ENCODE peak calls at places on chromosomes 13 and 19, in ten cellular contexts. One of them, this sample, is unnamed.

GRCh38 chr19:49142866-49143335 is 12.3 kb downstream of the HRC start:
- DNase-seq in Panc1: no peak
- DNase-seq in heart left ventricle: peak; percentile 93
- DNase-seq in endothelial cell of umbilical vein: peak; percentile 92
- DNase-seq in A549: peak; percentile 93
- DNase-seq in fibroblast of pulmonary artery: peak; percentile 92
- DNase-seq in BJ: peak; percentile 56
- DNase-seq in tibial artery: peak; percentile 87
- DNase-seq in GM06990: peak; percentile 83
- DNase-seq in kidney epithelial cell: peak; percentile 76
- DNase-seq in this sample: peak; percentile 93

GRCh38 chr19:29098863-29099481 is 114.0 kb downstream of the UQCRFS1 start:
- DNase-seq in A549: peak; percentile 69
- DNase-seq in kidney epithelial cell: peak; percentile 79
- DNase-seq in heart left ventricle: peak; percentile 40
- DNase-seq in BJ: peak; percentile 70
- DNase-seq in GM06990: no peak
- DNase-seq in fibroblast of pulmonary artery: peak; percentile 64
- DNase-seq in Panc1: peak; percentile 15
- DNase-seq in tibial artery: peak; percentile 90
- DNase-seq in endothelial cell of umbilical vein: no peak
- DNase-seq in this sample: peak; percentile 4

GRCh38 chr19:7549749-7550148 is 14.2 kb downstream of the PNPLA6 start:
- DNase-seq in kidney epithelial cell: no peak
- DNase-seq in endothelial cell of umbilical vein: no peak
- DNase-seq in A549: no peak
- DNase-seq in BJ: no peak
- DNase-seq in fibroblast of pulmonary artery: no peak
- DNase-seq in heart left ventricle: no peak
- DNase-seq in GM06990: no peak
- DNase-seq in tibial artery: no peak
- DNase-seq in Panc1: no peak
- DNase-seq in this sample: no peak

GRCh38 chr13:110715395-110716234 is 2.1 kb downstream of the ING1 start:
- DNase-seq in Panc1: peak; percentile 91
- DNase-seq in GM06990: peak; percentile 98
- DNase-seq in endothelial cell of umbilical vein: peak; percentile 100
- DNase-seq in A549: peak; percentile 98
- DNase-seq in BJ: peak; percentile 99
- DNase-seq in kidney epithelial cell: peak; percentile 98
- DNase-seq in tibial artery: peak; percentile 99
- DNase-seq in heart left ventricle: peak; percentile 99
- DNase-seq in fibroblast of pulmonary artery: peak; percentile 100
- DNase-seq in this sample: peak; percentile 100

GRCh38 chr19:32268381-32268780 is 77.0 kb upstream of the ZNF507 start:
- DNase-seq in Panc1: no peak
- DNase-seq in A549: no peak
- DNase-seq in fibroblast of pulmonary artery: no peak
- DNase-seq in GM06990: no peak
- DNase-seq in endothelial cell of umbilical vein: no peak
- DNase-seq in tibial artery: no peak
- DNase-seq in BJ: no peak
- DNase-seq in heart left ventricle: no peak
- DNase-seq in kidney epithelial cell: no peak
- DNase-seq in this sample: no peak

GRCh38 chr13:37914781-37915391 is 45.3 kb upstream of the TRPC4 start:
- DNase-seq in GM06990: no peak
- DNase-seq in endothelial cell of umbilical vein: peak; percentile 4
- DNase-seq in fibroblast of pulmonary artery: peak; percentile 39
- DNase-seq in tibial artery: no peak
- DNase-seq in heart left ventricle: no peak
- DNase-seq in A549: no peak
- DNase-seq in BJ: no peak
- DNase-seq in Panc1: no peak
- DNase-seq in kidney epithelial cell: no peak
- DNase-seq in this sample: peak; percentile 37

GRCh38 chr19:17390665-17391370 is 3.2 kb downstream of the CCDC194 start:
- DNase-seq in BJ: peak; percentile 52
- DNase-seq in GM06990: peak; percentile 93
- DNase-seq in fibroblast of pulmonary artery: peak; percentile 92
- DNase-seq in A549: peak; percentile 91
- DNase-seq in heart left ventricle: peak; percentile 93
- DNase-seq in endothelial cell of umbilical vein: peak; percentile 95
- DNase-seq in kidney epithelial cell: peak; percentile 59
- DNase-seq in tibial artery: peak; percentile 90
- DNase-seq in Panc1: no peak
- DNase-seq in this sample: peak; percentile 91

GRCh38 chr13:107900775-107901174 is 314.6 kb downstream of the LIG4 start:
- DNase-seq in heart left ventricle: no peak
- DNase-seq in A549: no peak
- DNase-seq in GM06990: no peak
- DNase-seq in tibial artery: no peak
- DNase-seq in BJ: no peak
- DNase-seq in fibroblast of pulmonary artery: peak; percentile 50
- DNase-seq in kidney epithelial cell: no peak
- DNase-seq in endothelial cell of umbilical vein: peak; percentile 8
- DNase-seq in Panc1: no peak
- DNase-seq in this sample: peak; percentile 83

GRCh38 chr19:33819496-33819874 is 22.8 kb downstream of the KCTD15 start:
- DNase-seq in GM06990: no peak
- DNase-seq in endothelial cell of umbilical vein: no peak
- DNase-seq in heart left ventricle: no peak
- DNase-seq in BJ: no peak
- DNase-seq in kidney epithelial cell: no peak
- DNase-seq in fibroblast of pulmonary artery: no peak
- DNase-seq in A549: no peak
- DNase-seq in tibial artery: no peak
- DNase-seq in Panc1: no peak
- DNase-seq in this sample: no peak

GRCh38 chr19:53982611-53983010 is 8.8 kb upstream of the CACNG6 start:
- DNase-seq in A549: peak; percentile 79
- DNase-seq in fibroblast of pulmonary artery: peak; percentile 55
- DNase-seq in Panc1: no peak
- DNase-seq in tibial artery: peak; percentile 26
- DNase-seq in endothelial cell of umbilical vein: peak; percentile 25
- DNase-seq in GM06990: no peak
- DNase-seq in kidney epithelial cell: no peak
- DNase-seq in heart left ventricle: peak; percentile 64
- DNase-seq in BJ: no peak
- DNase-seq in this sample: no peak

GRCh38 chr13:21567714-21568113 is 36.3 kb downstream of the MICU2 start:
- DNase-seq in A549: no peak
- DNase-seq in GM06990: no peak
- DNase-seq in tibial artery: no peak
- DNase-seq in Panc1: no peak
- DNase-seq in heart left ventricle: no peak
- DNase-seq in fibroblast of pulmonary artery: peak; percentile 61
- DNase-seq in endothelial cell of umbilical vein: no peak
- DNase-seq in kidney epithelial cell: no peak
- DNase-seq in BJ: no peak
- DNase-seq in this sample: no peak

GRCh38 chr13:62684359-62684758 is 1268.7 kb upstream of the PCDH20 start:
- DNase-seq in GM06990: no peak
- DNase-seq in endothelial cell of umbilical vein: no peak
- DNase-seq in fibroblast of pulmonary artery: no peak
- DNase-seq in A549: no peak
- DNase-seq in BJ: no peak
- DNase-seq in tibial artery: no peak
- DNase-seq in kidney epithelial cell: no peak
- DNase-seq in heart left ventricle: no peak
- DNase-seq in Panc1: no peak
- DNase-seq in this sample: no peak

GRCh38 chr19:48568345-48568886 is 16.4 kb downstream of the SULT2B1 start:
- DNase-seq in A549: peak; percentile 98
- DNase-seq in Panc1: no peak
- DNase-seq in fibroblast of pulmonary artery: peak; percentile 87
- DNase-seq in heart left ventricle: peak; percentile 84
- DNase-seq in kidney epithelial cell: peak; percentile 79
- DNase-seq in BJ: peak; percentile 62
- DNase-seq in endothelial cell of umbilical vein: peak; percentile 83
- DNase-seq in GM06990: no peak
- DNase-seq in tibial artery: peak; percentile 91
- DNase-seq in this sample: peak; percentile 64

GRCh38 chr19:43711751-43712355 is 4.0 kb upstream of the IRGC start:
- DNase-seq in endothelial cell of umbilical vein: no peak
- DNase-seq in A549: peak; percentile 67
- DNase-seq in tibial artery: no peak
- DNase-seq in kidney epithelial cell: no peak
- DNase-seq in heart left ventricle: no peak
- DNase-seq in GM06990: no peak
- DNase-seq in fibroblast of pulmonary artery: no peak
- DNase-seq in BJ: no peak
- DNase-seq in Panc1: no peak
- DNase-seq in this sample: no peak

GRCh38 chr19:33362508-33363228 is 10.8 kb upstream of the CEBPG start:
- DNase-seq in GM06990: no peak
- DNase-seq in A549: no peak
- DNase-seq in fibroblast of pulmonary artery: no peak
- DNase-seq in heart left ventricle: no peak
- DNase-seq in Panc1: no peak
- DNase-seq in endothelial cell of umbilical vein: no peak
- DNase-seq in kidney epithelial cell: no peak
- DNase-seq in BJ: no peak
- DNase-seq in tibial artery: no peak
- DNase-seq in this sample: no peak

GRCh38 chr13:45518525-45519235 is 53.9 kb downstream of the COG3 start:
- DNase-seq in kidney epithelial cell: no peak
- DNase-seq in endothelial cell of umbilical vein: peak; percentile 42
- DNase-seq in GM06990: no peak
- DNase-seq in tibial artery: no peak
- DNase-seq in BJ: no peak
- DNase-seq in Panc1: no peak
- DNase-seq in A549: no peak
- DNase-seq in fibroblast of pulmonary artery: peak; percentile 57
- DNase-seq in heart left ventricle: no peak
- DNase-seq in this sample: peak; percentile 61

GRCh38 chr13:52743988-52744387 is 4.4 kb upstream of the CNMD start:
- DNase-seq in endothelial cell of umbilical vein: no peak
- DNase-seq in Panc1: no peak
- DNase-seq in BJ: no peak
- DNase-seq in heart left ventricle: no peak
- DNase-seq in GM06990: no peak
- DNase-seq in kidney epithelial cell: no peak
- DNase-seq in A549: no peak
- DNase-seq in tibial artery: no peak
- DNase-seq in fibroblast of pulmonary artery: no peak
- DNase-seq in this sample: peak; percentile 5

GRCh38 chr19:5953680-5954213 is 24.2 kb downstream of the RANBP3 start:
- DNase-seq in Panc1: no peak
- DNase-seq in tibial artery: no peak
- DNase-seq in kidney epithelial cell: no peak
- DNase-seq in BJ: no peak
- DNase-seq in GM06990: no peak
- DNase-seq in endothelial cell of umbilical vein: no peak
- DNase-seq in fibroblast of pulmonary artery: no peak
- DNase-seq in A549: no peak
- DNase-seq in heart left ventricle: no peak
- DNase-seq in this sample: no peak

GRCh38 chr13:24624363-24624762 is 55.8 kb upstream of the ATP12A start:
- DNase-seq in endothelial cell of umbilical vein: no peak
- DNase-seq in BJ: no peak
- DNase-seq in kidney epithelial cell: no peak
- DNase-seq in fibroblast of pulmonary artery: no peak
- DNase-seq in tibial artery: no peak
- DNase-seq in heart left ventricle: no peak
- DNase-seq in A549: no peak
- DNase-seq in Panc1: no peak
- DNase-seq in GM06990: no peak
- DNase-seq in this sample: no peak
- H3K4me3 ChIP-seq in endothelial cell of umbilical vein: no peak overlapping the region
- H3K4me3 ChIP-seq in BJ: no peak overlapping the region
- H3K4me3 ChIP-seq in kidney epithelial cell: no peak overlapping the region
- H3K4me3 ChIP-seq in fibroblast of pulmonary artery: no peak overlapping the region
- H3K4me3 ChIP-seq in tibial artery: no peak overlapping the region
- H3K4me3 ChIP-seq in heart left ventricle: no peak overlapping the region
- H3K4me3 ChIP-seq in A549: no peak overlapping the region
- H3K4me3 ChIP-seq in Panc1: no peak overlapping the region
- H3K4me3 ChIP-seq in GM06990: no peak overlapping the region
- H3K4me3 ChIP-seq in this sample: no peak overlapping the region

DNA sequence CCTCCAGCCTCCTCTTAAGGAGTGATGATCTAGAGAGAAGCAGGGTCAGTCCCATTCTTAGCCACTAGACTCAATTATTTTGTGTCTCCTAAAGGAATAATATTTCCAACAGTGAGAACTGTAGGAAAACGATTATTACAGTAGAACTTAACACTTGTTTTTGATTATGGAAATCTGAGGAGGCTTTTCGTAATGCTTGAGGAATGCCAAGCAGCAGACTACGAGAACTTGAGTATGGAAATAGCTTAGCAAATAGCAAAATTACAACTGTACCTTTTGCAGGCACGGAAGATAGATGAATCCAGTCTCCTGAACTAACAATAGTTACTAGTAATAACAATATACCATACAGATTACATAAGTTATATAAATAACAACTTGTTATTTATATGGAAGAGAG is 12.2 kb downstream of the BRD4 start:
- DNase-seq in endothelial cell of umbilical vein: no peak
- DNase-seq in BJ: peak; percentile 74
- DNase-seq in GM06990: no peak
- DNase-seq in A549: no peak
- DNase-seq in kidney epithelial cell: no peak
- DNase-seq in fibroblast of pulmonary artery: no peak
- DNase-seq in tibial artery: no peak
- DNase-seq in heart left ventricle: no peak
- DNase-seq in Panc1: no peak
- DNase-seq in this sample: peak; percentile 73
- TF ChIP-seq CTCF in endothelial cell of umbilical vein: no peak
- TF ChIP-seq CTCF in BJ: no peak
- TF ChIP-seq CTCF in GM06990: no peak
- TF ChIP-seq CTCF in A549: no peak
- TF ChIP-seq CTCF in kidney epithelial cell: no peak
- TF ChIP-seq CTCF in fibroblast of pulmonary artery: no peak
- TF ChIP-seq CTCF in tibial artery: no peak
- TF ChIP-seq CTCF in heart left ventricle: no peak
- TF ChIP-seq CTCF in Panc1: no peak
- TF ChIP-seq CTCF in this sample: no peak

DNA sequence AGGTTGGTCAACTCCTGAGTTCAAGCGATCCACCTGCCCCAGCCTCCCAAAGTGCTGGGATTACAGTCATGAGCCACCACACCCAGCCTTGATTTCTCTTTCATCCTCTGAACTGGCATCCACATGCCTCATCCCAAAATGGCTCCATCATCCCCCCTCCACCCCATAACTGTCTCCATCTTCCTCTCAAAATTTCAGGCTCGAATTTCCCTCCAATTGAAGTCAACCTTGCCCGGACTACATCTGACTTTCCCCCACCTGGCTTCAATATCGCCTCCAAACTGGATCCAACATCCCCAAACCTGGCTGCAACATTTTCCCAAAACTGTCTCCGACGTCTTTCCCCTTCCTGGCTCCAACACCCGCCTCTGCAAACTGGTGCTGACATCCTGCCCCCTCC is 1.1 kb downstream of the EXOC3L2 start:
- DNase-seq in kidney epithelial cell: no peak
- DNase-seq in endothelial cell of umbilical vein: no peak
- DNase-seq in Panc1: no peak
- DNase-seq in GM06990: no peak
- DNase-seq in heart left ventricle: no peak
- DNase-seq in A549: no peak
- DNase-seq in tibial artery: no peak
- DNase-seq in fibroblast of pulmonary artery: no peak
- DNase-seq in BJ: no peak
- DNase-seq in this sample: no peak
- H3K4me3 ChIP-seq in kidney epithelial cell: no peak overlapping the region
- H3K4me3 ChIP-seq in endothelial cell of umbilical vein: no peak overlapping the region
- H3K4me3 ChIP-seq in Panc1: no peak overlapping the region
- H3K4me3 ChIP-seq in GM06990: no peak overlapping the region
- H3K4me3 ChIP-seq in heart left ventricle: peak overlapping the region; percentile 48
- H3K4me3 ChIP-seq in A549: no peak overlapping the region
- H3K4me3 ChIP-seq in tibial artery: no peak overlapping the region
- H3K4me3 ChIP-seq in fibroblast of pulmonary artery: no peak overlapping the region
- H3K4me3 ChIP-seq in BJ: no peak overlapping the region
- H3K4me3 ChIP-seq in this sample: no peak overlapping the region

GRCh38 chr13:106033634-106034033 is 501.8 kb downstream of the EFNB2 start:
- DNase-seq in BJ: no peak
- DNase-seq in fibroblast of pulmonary artery: peak; percentile 84
- DNase-seq in A549: peak; percentile 27
- DNase-seq in GM06990: no peak
- DNase-seq in tibial artery: no peak
- DNase-seq in heart left ventricle: no peak
- DNase-seq in Panc1: no peak
- DNase-seq in endothelial cell of umbilical vein: peak; percentile 4
- DNase-seq in kidney epithelial cell: no peak
- DNase-seq in this sample: peak; percentile 89
- TF ChIP-seq CTCF in BJ: peak; percentile 33
- TF ChIP-seq CTCF in fibroblast of pulmonary artery: peak; percentile 48
- TF ChIP-seq CTCF in A549: no peak
- TF ChIP-seq CTCF in GM06990: no peak
- TF ChIP-seq CTCF in tibial artery: no peak
- TF ChIP-seq CTCF in heart left ventricle: no peak
- TF ChIP-seq CTCF in Panc1: no peak
- TF ChIP-seq CTCF in endothelial cell of umbilical vein: no peak
- TF ChIP-seq CTCF in kidney epithelial cell: peak; percentile 8
- TF ChIP-seq CTCF in this sample: peak; percentile 56

This sample was measured in choroid plexus epithelial cell.